ENCODE peak calls at places on chromosomes 3 and 15, in eight cellular contexts. A is choroid plexus epithelial cell, T is NB4, P is left lung, O is heart right ventricle, G is pancreas, Q is A549, J is tibial nerve. K is an unnamed sample.

GRCh38 chr3:66468016-66468735 is 32.6 kb downstream of the LRIG1 start:
- DNase-seq in A (peak), O (no peak), Q (no peak), J (no peak), P (no peak), G (no peak), T (no peak), K (peak)

GRCh38 chr3:144059481-144059880 is 87.9 kb downstream of the DIPK2A start:
- DNase-seq in A (no peak), J (no peak), O (no peak), G (no peak), Q (no peak), P (no peak), T (no peak), K (no peak)

GRCh38 chr15:26887926-26888666 is 21.2 kb downstream of the GABRA5 start:
- DNase-seq in J (no peak), Q (no peak), O (no peak), G (no peak), T (no peak), A (no peak), P (no peak), K (no peak)

GRCh38 chr15:99425666-99426301 is 140.0 kb upstream of the MEF2A start:
- DNase-seq in P (peak), Q (peak), J (no peak), A (peak), T (no peak), O (peak), G (no peak), K (no peak)

GRCh38 chr3:27326211-27326948 is 42.8 kb downstream of the NEK10 start:
- DNase-seq in J (no peak), G (no peak), A (peak), T (no peak), Q (peak), P (no peak), O (peak), K (peak)

GRCh38 chr15:96296264-96296663 is 34.2 kb upstream of the NR2F2 start:
- DNase-seq in G (no peak), T (no peak), Q (no peak), J (no peak), A (peak), O (no peak), P (no peak), K (peak)

GRCh38 chr15:43168192-43169107 is 16.8 kb upstream of the CCNDBP1 start:
- DNase-seq in O (peak), G (no peak), Q (no peak), A (peak), T (no peak), P (no peak), J (no peak), K (peak)

GRCh38 chr3:123449092-123449985 is 449 bp upstream of the ADCY5 start:
- DNase-seq in P (peak), Q (peak), G (peak), O (peak), J (no peak), A (peak), T (no peak), K (peak)

GRCh38 chr15:89307046-89307587 is 27.5 kb downstream of the POLG start:
- DNase-seq in J (no peak), O (no peak), Q (no peak), T (no peak), G (no peak), P (no peak), A (peak), K (peak)

GRCh38 chr15:73867956-73868355 is 5.4 kb upstream of the TBC1D21 start:
- DNase-seq in O (no peak), P (no peak), T (no peak), G (no peak), A (no peak), J (no peak), Q (no peak), K (no peak)

GRCh38 chr3:157263027-157263426 is 103.1 kb upstream of the CCNL1 start:
- DNase-seq in G (no peak), Q (no peak), T (no peak), P (no peak), O (no peak), A (peak), J (no peak), K (peak)

GRCh38 chr3:42473083-42473932 is 29.1 kb upstream of the VIPR1 start:
- DNase-seq in T (no peak), P (no peak), Q (no peak), G (no peak), A (peak), O (no peak), J (no peak), K (no peak)

GRCh38 chr3:99891610-99892285 is 74.1 kb downstream of the CMSS1 start:
- DNase-seq in P (no peak), A (peak), J (no peak), O (no peak), T (no peak), G (no peak), Q (no peak), K (no peak)

GRCh38 chr15:88113909-88114308 is 142.6 kb downstream of the NTRK3 start:
- DNase-seq in A (no peak), P (no peak), T (no peak), O (no peak), G (no peak), J (no peak), Q (no peak), K (no peak)

GRCh38 chr15:82712036-82712435 is 2.4 kb upstream of the AP3B2 start:
- DNase-seq in P (no peak), J (no peak), A (no peak), O (no peak), G (no peak), Q (no peak), T (no peak), K (no peak)

GRCh38 chr3:99868438-99868723 is 50.7 kb downstream of the CMSS1 start:
- DNase-seq in G (no peak), P (no peak), T (peak), J (no peak), O (no peak), A (no peak), Q (peak), K (peak)

GRCh38 chr15:52417501-52417900 is 111.2 kb downstream of the MYO5A start:
- DNase-seq in J (no peak), P (no peak), A (no peak), O (no peak), Q (no peak), T (peak), G (no peak), K (peak)

GRCh38 chr15:68400066-68400456 is 31.9 kb downstream of the ITGA11 start:
- DNase-seq in P (no peak), T (no peak), A (no peak), Q (peak), G (no peak), O (no peak), J (no peak), K (no peak)

DNA sequence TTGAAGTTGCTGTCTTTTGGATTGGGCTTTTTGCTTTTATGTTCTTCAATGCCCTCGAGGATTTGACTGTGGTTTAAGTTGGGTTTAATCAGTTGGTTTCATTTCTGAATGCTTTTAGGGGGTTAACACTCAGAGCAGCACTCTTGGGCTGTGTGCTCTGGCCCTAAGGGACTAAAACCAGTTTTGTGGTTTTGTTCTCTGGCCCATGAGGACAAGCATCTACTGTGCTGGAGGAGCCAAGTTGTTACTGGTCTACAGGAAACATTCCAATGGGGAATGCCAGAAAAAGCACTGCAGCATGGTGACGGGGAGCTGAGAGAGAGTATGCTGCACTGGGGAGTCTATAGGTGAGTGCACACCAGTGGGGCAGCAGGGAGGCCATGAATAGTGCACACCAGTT is 596.9 kb downstream of the ZBBX start:
- DNase-seq in J (no peak), G (no peak), T (no peak), O (no peak), P (no peak), Q (no peak), A (no peak), K (no peak)
- TF ChIP-seq CTCF in J (no peak), G (no peak), T (no peak), O (no peak), P (no peak), Q (no peak), A (no peak), K (no peak)

DNA sequence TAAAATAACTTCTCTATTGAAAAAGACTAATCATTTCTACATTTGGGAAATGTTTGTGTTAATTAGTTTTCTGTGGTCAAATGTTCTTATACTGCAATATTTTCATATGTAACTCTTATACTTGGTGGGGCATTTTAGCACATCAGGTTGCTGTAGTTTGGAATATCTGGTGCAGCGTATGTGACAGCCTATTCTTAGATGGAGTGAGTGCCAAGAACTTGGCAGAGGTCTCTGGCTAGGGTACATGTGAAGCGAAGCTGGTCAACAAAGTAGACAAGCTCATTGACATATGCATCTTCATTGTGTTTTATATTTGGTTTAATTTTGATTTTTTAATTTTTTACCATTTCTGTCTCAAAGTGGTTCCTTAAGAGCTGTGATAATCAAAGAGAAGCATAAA is 53.2 kb downstream of the CHAC1 start:
- DNase-seq in A (no peak), P (no peak), O (peak), J (no peak), T (no peak), G (no peak), Q (no peak), K (no peak)
- H3K4me3 ChIP-seq in A (no peak), P (no peak), O (no peak), J (no peak), T (no peak), G (no peak), Q (no peak), K (no peak)

GRCh38 chr3:54888162-54888561 is 39.7 kb downstream of the LRTM1 start:
- DNase-seq in G (no peak), J (no peak), O (no peak), Q (no peak), T (no peak), P (no peak), A (no peak), K (no peak)

GRCh38 chr3:54889731-54890130 is 38.1 kb downstream of the LRTM1 start:
- DNase-seq in T (no peak), P (no peak), O (no peak), A (no peak), G (no peak), J (no peak), Q (no peak), K (no peak)

GRCh38 chr3:54888873-54889272 is 39.0 kb downstream of the LRTM1 start:
- DNase-seq in T (no peak), P (no peak), O (no peak), Q (no peak), J (no peak), G (no peak), A (peak), K (peak)

GRCh38 chr3:54892168-54892567 is 35.7 kb downstream of the LRTM1 start:
- DNase-seq in A (no peak), O (no peak), G (no peak), J (no peak), Q (no peak), P (no peak), T (no peak), K (no peak)

DNA sequence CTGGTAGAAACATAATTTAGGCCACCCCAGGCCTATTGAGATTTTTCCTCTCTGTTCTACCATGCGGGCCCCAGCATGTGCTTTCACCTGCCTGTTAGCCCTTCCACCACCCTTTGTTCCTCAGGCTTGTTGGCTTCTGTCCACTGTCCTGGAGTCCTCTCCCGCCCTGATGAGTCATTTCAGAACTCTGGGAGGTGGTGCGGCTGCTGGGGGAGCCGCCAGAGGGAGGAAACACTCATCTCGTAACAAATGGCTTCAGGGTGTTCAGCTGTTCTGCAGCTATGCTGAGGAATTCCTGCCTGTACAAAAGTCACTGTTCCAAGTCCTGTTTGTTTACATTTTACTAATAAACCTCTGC is 36.3 kb downstream of the LRTM1 start:
- DNase-seq in J (peak), Q (peak), G (peak), P (peak), T (peak), A (peak), O (peak), K (peak)
- TF ChIP-seq CTCF in J (peak), Q (peak), G (no peak), P (peak), T (peak), A (peak), O (peak), K (peak)

GRCh38 chr3:170225166-170225565 is 2.9 kb downstream of the PRKCI start:
- DNase-seq in O (no peak), J (no peak), G (no peak), A (no peak), T (no peak), P (no peak), Q (no peak), K (no peak)
- H3K4me3 ChIP-seq in O (no peak), J (no peak), G (no peak), A (no peak), T (no peak), P (no peak), Q (no peak), K (no peak)

DNA sequence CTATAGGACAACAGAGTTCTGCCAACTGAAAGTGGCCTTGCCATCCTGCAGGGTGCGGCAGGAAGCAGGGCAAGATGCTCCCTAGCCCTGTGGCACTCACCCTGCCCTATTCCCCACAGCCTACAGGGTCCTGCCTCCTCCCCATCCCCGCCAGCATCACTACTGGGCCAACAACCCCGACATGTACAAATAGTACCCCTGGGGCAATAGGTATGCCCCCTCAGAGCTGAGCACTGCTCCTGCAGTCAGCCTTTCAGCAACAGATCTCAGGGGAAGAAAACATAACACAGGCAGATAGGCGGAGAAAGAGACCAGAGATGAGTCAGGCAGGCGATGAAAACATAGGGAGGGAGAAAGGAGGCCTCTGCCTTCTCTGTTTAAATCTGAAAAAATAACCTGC is 74.7 kb downstream of the XXYLT1 start:
- DNase-seq in O (no peak), J (no peak), A (peak), Q (no peak), G (no peak), T (no peak), P (no peak), K (peak)
- TF ChIP-seq CTCF in O (no peak), J (no peak), A (peak), Q (no peak), G (no peak), T (no peak), P (no peak), K (no peak)

GRCh38 chr15:40339621-40339945 is 1.2 kb downstream of the CCDC9B start:
- DNase-seq in J (no peak), G (no peak), T (no peak), A (no peak), O (no peak), P (no peak), Q (peak), K (no peak)
- H3K4me3 ChIP-seq in J (peak), G (peak), T (no peak), A (peak), O (peak), P (peak), Q (peak), K (peak)

DNA sequence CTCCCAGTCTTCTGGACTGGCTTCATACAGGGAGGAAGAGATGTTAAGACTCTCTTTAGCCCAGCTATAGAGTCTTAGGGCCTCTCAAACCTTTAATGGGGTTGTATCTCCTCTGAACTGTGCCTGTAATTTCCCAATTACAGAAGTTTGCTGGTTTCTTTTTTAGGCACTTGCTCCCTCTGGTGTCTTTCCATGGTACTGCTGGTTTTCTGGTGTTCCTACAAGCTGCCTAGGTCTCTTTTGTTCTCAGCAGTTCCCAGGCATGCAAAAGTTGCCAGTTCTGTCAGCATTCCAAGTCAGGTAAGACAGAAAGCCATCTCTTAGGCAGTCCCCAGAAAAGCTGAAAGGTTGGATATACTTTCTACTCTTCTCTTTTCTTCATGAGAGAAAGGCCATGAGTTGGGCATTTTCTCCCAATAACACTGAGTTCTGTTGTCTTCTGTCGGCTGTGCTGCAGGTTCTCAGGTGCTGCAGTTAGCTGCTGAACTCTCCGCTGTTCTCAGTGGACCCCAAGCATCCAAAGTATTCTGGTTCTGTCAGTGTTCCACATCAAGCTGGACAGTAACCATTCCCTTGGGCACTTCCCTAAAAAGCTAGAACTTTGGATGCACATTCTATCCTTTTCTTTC is 54.4 kb upstream of the EHHADH start:
- DNase-seq in J (no peak), P (no peak), O (peak), G (no peak), A (peak), Q (peak), T (peak), K (peak)
- TF ChIP-seq CTCF in J (peak), P (peak), O (peak), G (peak), A (peak), Q (peak), T (peak), K (peak)

GRCh38 chr3:54122802-54123537 is 618 bp downstream of the CACNA2D3 start:
- DNase-seq in P (peak), J (no peak), O (no peak), T (no peak), G (peak), A (no peak), Q (no peak), K (no peak)
- H3K4me3 ChIP-seq in P (no peak), J (peak), O (peak), T (no peak), G (peak), A (no peak), Q (peak), K (no peak)

GRCh38 chr3:16511561-16512434 is 1.7 kb downstream of the RFTN1 start:
- DNase-seq in T (peak), O (peak), J (peak), P (no peak), Q (no peak), A (peak), G (no peak), K (peak)

GRCh38 chr3:16514021-16514700 is 662 bp upstream of the RFTN1 start:
- DNase-seq in T (no peak), J (no peak), Q (no peak), O (no peak), A (no peak), P (no peak), G (no peak), K (no peak)

GRCh38 chr3:16512435-16513140 is 911 bp downstream of the RFTN1 start:
- DNase-seq in Q (no peak), P (peak), T (peak), O (peak), A (no peak), G (peak), J (peak), K (peak)

GRCh38 chr3:16514799-16515353 is 1.4 kb upstream of the RFTN1 start:
- DNase-seq in P (no peak), O (no peak), Q (no peak), T (no peak), J (no peak), A (no peak), G (no peak), K (no peak)

DNA sequence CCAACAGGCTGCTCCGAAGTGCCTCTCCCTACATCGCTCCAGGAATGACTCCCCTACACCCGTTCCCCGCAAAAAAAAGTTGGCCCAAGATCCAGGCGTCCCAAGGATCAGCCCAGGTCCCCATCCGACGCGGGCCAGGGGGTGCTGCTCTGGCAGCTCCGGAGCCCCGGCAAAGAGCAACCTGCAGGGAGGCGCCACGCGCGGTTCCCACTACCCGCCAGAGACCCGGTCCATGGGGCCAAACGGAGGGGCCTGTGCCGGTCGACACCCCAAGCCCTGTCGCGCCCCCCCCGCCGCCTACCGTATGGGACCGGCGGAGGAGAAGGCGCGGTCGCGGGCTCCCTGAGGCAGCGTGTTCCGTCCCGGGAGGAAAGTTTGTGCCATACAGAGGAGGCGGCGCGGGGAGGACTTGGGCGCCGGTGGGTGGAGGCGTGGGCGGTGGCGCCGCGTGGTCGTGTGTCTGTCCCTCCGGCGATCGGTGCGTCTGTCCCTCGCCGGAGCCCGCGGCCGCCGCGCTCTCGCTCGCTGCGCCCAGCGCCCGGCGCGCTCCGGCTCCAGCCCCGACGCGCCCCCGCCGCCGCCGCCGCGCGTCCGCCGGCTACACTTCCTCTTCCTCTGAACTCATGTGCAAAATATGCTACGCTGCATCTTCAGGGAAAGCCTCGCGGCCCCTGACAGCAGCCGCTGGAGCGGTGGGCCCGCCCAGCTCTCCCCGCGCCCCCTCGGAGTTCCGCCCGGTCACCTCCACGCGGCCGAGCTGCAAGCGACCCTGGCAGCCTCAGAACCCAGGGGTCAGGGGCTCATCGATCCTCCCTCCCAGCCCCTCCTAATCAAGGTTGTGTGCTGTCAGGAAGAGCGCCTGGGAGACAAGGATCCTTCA is at the start of gene RFTN1:
- DNase-seq in Q (no peak), T (peak), J (peak), A (peak), O (peak), P (peak), G (peak), K (peak)
- TF ChIP-seq CTCF in Q (no peak), T (no peak), J (no peak), A (peak), O (no peak), P (no peak), G (no peak), K (peak)

GRCh38 chr3:98741121-98741716 is 21.9 kb upstream of the ST3GAL6 start:
- DNase-seq in A (peak), Q (peak), T (no peak), O (no peak), J (no peak), G (no peak), P (no peak), K (peak)
- H3K4me3 ChIP-seq in A (no peak), Q (no peak), T (no peak), O (no peak), J (no peak), G (no peak), P (no peak), K (no peak)